ENCODE peak calls at places on chromosomes 4 and X, in five cellular contexts. K, N, L, H and R are unnamed samples.

GRCh38 chrX:74293343-74293946 is 10.5 kb upstream of the ZCCHC13 start:
- DNase-seq in L (peak; percentile 47), N (peak; percentile 75), H (peak; percentile 85), K (peak; percentile 60), R (peak; percentile 93)

GRCh38 chr4:1178300-1179088 is 6.1 kb upstream of the SPON2 start:
- DNase-seq in K (no peak), N (no peak), L (no peak), H (no peak), R (peak; percentile 47)

GRCh38 chrX:155086202-155086840 is 15.0 kb downstream of the BRCC3 start:
- DNase-seq in H (peak; percentile 62), L (peak; percentile 69), N (peak; percentile 35), K (peak; percentile 41), R (no peak)

GRCh38 chr4:20422398-20422797 is 170.7 kb downstream of the SLIT2 start:
- DNase-seq in K (peak; percentile 69), N (peak; percentile 64), H (peak; percentile 76), L (peak; percentile 71), R (peak; percentile 67)

GRCh38 chr4:5957091-5957490 is 61.1 kb downstream of the C4orf50 start:
- DNase-seq in N (no peak), H (peak; percentile 23), K (no peak), L (no peak), R (no peak)

GRCh38 chr4:87540176-87541058 is 11.2 kb upstream of the SPARCL1 start:
- DNase-seq in H (no peak), K (no peak), N (no peak), L (no peak), R (peak; percentile 90)

GRCh38 chrX:44904542-44905115 is 31.6 kb downstream of the KDM6A start:
- DNase-seq in L (no peak), K (no peak), N (no peak), H (no peak), R (no peak)

GRCh38 chr4:173777921-173778320 is 247.9 kb upstream of the HAND2 start:
- DNase-seq in K (no peak), L (no peak), N (no peak), H (no peak), R (no peak)

GRCh38 chrX:24890677-24891076 is 125.1 kb downstream of the ARX start:
- DNase-seq in H (no peak), K (no peak), N (no peak), L (no peak), R (no peak)

GRCh38 chr4:145130130-145130529 is 32.0 kb downstream of the ABCE1 start:
- DNase-seq in H (no peak), K (no peak), L (no peak), N (no peak), R (no peak)

GRCh38 chr4:102778720-102779119 is 18.0 kb upstream of the MANBA start:
- DNase-seq in N (no peak), K (no peak), H (peak; percentile 72), L (no peak), R (no peak)

GRCh38 chr4:8582436-8582835 is 2.2 kb downstream of the GPR78 start:
- DNase-seq in L (peak; percentile 6), H (no peak), N (no peak), K (no peak), R (peak; percentile 40)

GRCh38 chr4:151644625-151645024 is 116.2 kb downstream of the GATB start:
- DNase-seq in K (peak; percentile 71), N (peak; percentile 5), H (no peak), L (peak; percentile 69), R (no peak)
- TF ChIP-seq CTCF in K (peak; percentile 50), N (peak; percentile 39), H (no peak), L (peak; percentile 43), R (no peak)

GRCh38 chr4:109703664-109704351 is 563 bp upstream of the CASP6 start:
- DNase-seq in K (no peak), N (no peak), H (no peak), L (no peak), R (no peak)

GRCh38 chr4:109708435-109708834 is 5.2 kb upstream of the CASP6 start:
- DNase-seq in L (no peak), K (no peak), N (no peak), H (no peak), R (no peak)

GRCh38 chr4:109699553-109700225 is 3.6 kb downstream of the CASP6 start:
- DNase-seq in N (no peak), H (peak; percentile 79), K (no peak), L (no peak), R (no peak)

GRCh38 chr4:109701566-109702399 is 1.5 kb downstream of the CASP6 start:
- DNase-seq in K (peak; percentile 5), L (peak; percentile 27), H (peak; percentile 68), N (peak; percentile 41), R (no peak)

GRCh38 chr4:109702950-109703663 is at the start of gene CASP6:
- DNase-seq in K (peak; percentile 81), L (peak; percentile 84), N (peak; percentile 73), H (peak; percentile 94), R (peak; percentile 91)
- TF ChIP-seq CTCF in K (peak; percentile 67), L (peak; percentile 36), N (peak; percentile 74), H (peak; percentile 86), R (peak; percentile 76)

GRCh38 chr4:162164881-162165528 is 1.2 kb upstream of the FSTL5 start:
- DNase-seq in N (no peak), H (no peak), K (no peak), L (no peak), R (no peak)

GRCh38 chr4:162162672-162163071 is 1.1 kb downstream of the FSTL5 start:
- DNase-seq in N (no peak), K (no peak), H (no peak), L (no peak), R (no peak)

GRCh38 chr4:162163892-162164759 is at the start of gene FSTL5:
- DNase-seq in H (peak; percentile 46), N (peak; percentile 67), K (peak; percentile 87), L (peak; percentile 98), R (peak; percentile 62)
- TF ChIP-seq CTCF in H (no peak), N (no peak), K (no peak), L (no peak), R (no peak)

GRCh38 chr4:32136081-32136787 is 1416.1 kb downstream of the PCDH7 start:
- DNase-seq in K (no peak), N (no peak), H (no peak), L (no peak), R (no peak)
- TF ChIP-seq CTCF in K (peak; percentile 36), N (no peak), H (no peak), L (no peak), R (no peak)

DNA sequence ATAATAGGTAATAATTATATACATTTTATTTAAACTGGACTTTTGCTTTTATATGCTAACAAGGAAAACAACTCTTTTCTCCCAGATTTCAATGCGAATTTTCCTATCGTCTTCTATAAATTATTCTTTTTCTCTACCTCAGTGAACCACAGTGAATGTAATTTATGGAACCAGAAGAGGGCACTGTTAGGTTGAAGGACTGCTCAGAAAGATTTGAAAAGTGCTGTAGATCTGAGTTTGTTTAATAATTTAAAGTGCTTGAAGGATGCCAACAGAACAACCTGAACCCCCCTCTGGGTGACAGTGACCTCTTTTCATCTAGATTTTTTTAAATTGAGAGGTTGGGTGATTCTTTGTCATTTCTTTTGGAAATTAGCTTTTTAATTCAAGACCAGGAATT is 54.9 kb downstream of the PHOX2B start:
- DNase-seq in L (no peak), H (no peak), K (no peak), N (peak; percentile 14), R (no peak)
- TF ChIP-seq CTCF in L (no peak), H (peak; percentile 34), K (peak; percentile 12), N (peak; percentile 42), R (no peak)

GRCh38 chr4:7150083-7150635 is 42.2 kb upstream of the SORCS2 start:
- DNase-seq in L (no peak), N (no peak), H (no peak), K (no peak), R (no peak)

GRCh38 chr4:7154351-7154981 is 37.9 kb upstream of the SORCS2 start:
- DNase-seq in N (no peak), K (no peak), H (peak; percentile 27), L (no peak), R (peak; percentile 50)

GRCh38 chr4:7148337-7148736 is 44.0 kb upstream of the SORCS2 start:
- DNase-seq in L (no peak), N (no peak), K (no peak), H (no peak), R (no peak)

GRCh38 chr4:7153711-7154110 is 38.6 kb upstream of the SORCS2 start:
- DNase-seq in K (no peak), L (no peak), H (no peak), N (no peak), R (peak; percentile 25)

GRCh38 chr4:7151668-7152227 is 40.6 kb upstream of the SORCS2 start:
- DNase-seq in H (no peak), N (no peak), L (no peak), K (no peak), R (no peak)
- TF ChIP-seq CTCF in H (peak; percentile 54), N (no peak), L (no peak), K (no peak), R (no peak)